ENCODE peak calls at places on chromosomes 6 and 20, in four cellular contexts. E is NCI-H2081, O is heart left ventricle, J is ovary. M is an unnamed sample.

GRCh38 chr6:35681298-35681697 is 7.4 kb downstream of the FKBP5 start:
- DNase-seq in E (no peak), O (no peak), J (no peak), M (no peak)

GRCh38 chr6:96301023-96301422 is 220.6 kb upstream of the UFL1 start:
- DNase-seq in E (no peak), O (no peak), J (no peak), M (no peak)

GRCh38 chr20:4076671-4077070 is 61.3 kb upstream of the RNF24 start:
- DNase-seq in E (no peak), O (no peak), J (no peak), M (no peak)

GRCh38 chr6:29626948-29627761 is 5.8 kb downstream of the GABBR1 start:
- DNase-seq in E (no peak), O (no peak), J (peak; percentile 40), M (no peak)

GRCh38 chr6:7241709-7242645 is 71.0 kb downstream of the SSR1 start:
- DNase-seq in E (no peak), O (no peak), J (no peak), M (no peak)

GRCh38 chr6:157427969-157428368 is 47.0 kb downstream of the ZDHHC14 start:
- DNase-seq in E (no peak), O (no peak), J (no peak), M (no peak)

GRCh38 chr20:48932375-48932941 is 10.9 kb downstream of the ARFGEF2 start:
- DNase-seq in E (no peak), O (no peak), J (no peak), M (no peak)

GRCh38 chr6:165119231-165120020 is 190.0 kb downstream of the C6orf118 start:
- DNase-seq in E (no peak), O (no peak), J (no peak), M (no peak)

GRCh38 chr6:82988904-82989303 is 76.7 kb downstream of the UBE3D start:
- DNase-seq in E (no peak), O (no peak), J (no peak), M (no peak)

GRCh38 chr6:112690497-112691202 is 343.5 kb downstream of the RFPL4B start:
- DNase-seq in E (no peak), O (no peak), J (no peak), M (no peak)

GRCh38 chr20:62749851-62750445 is 41.3 kb downstream of the NTSR1 start:
- DNase-seq in E (no peak), O (peak; percentile 9), J (no peak), M (no peak)

GRCh38 chr6:158506577-158506976 is 53.3 kb upstream of the TMEM181 start:
- DNase-seq in E (no peak), O (no peak), J (no peak), M (no peak)

GRCh38 chr6:14966111-14966901 is 279.6 kb upstream of the JARID2 start:
- DNase-seq in E (no peak), O (no peak), J (no peak), M (no peak)

GRCh38 chr6:156999762-157000161 is 222.6 kb downstream of the ARID1B start:
- DNase-seq in E (no peak), O (no peak), J (no peak), M (no peak)

GRCh38 chr6:159979136-159979874 is 10.4 kb downstream of the IGF2R start:
- DNase-seq in E (no peak), O (peak; percentile 70), J (no peak), M (peak; percentile 82)

GRCh38 chr6:73565767-73566485 is 45.1 kb upstream of the EEF1A1 start:
- DNase-seq in E (no peak), O (no peak), J (no peak), M (no peak)

GRCh38 chr6:53300656-53301551 is 47.8 kb downstream of the ELOVL5 start:
- DNase-seq in E (no peak), O (peak; percentile 54), J (no peak), M (no peak)

M was measured in aorta.